ENCODE peak calls at places on chromosomes 12 and 14, in ten cellular contexts. One of them, this sample, is unnamed.

GRCh38 chr14:97713023-97713422 is 915.8 kb downstream of the VRK1 start:
- DNase-seq in fibroblast of the aortic adventitia: peak; percentile 25
- DNase-seq in fibroblast of pulmonary artery: peak; percentile 23
- DNase-seq in omental fat pad: no peak
- DNase-seq in brain microvascular endothelial cell: no peak
- DNase-seq in GM06990: no peak
- DNase-seq in cardiac muscle cell: no peak
- DNase-seq in BE2C: no peak
- DNase-seq in endothelial cell: no peak
- DNase-seq in OCI-LY7: no peak
- DNase-seq in this sample: no peak

GRCh38 chr12:70560671-70561070 is 76.6 kb downstream of the PTPRB start:
- DNase-seq in fibroblast of pulmonary artery: no peak
- DNase-seq in GM06990: no peak
- DNase-seq in BE2C: no peak
- DNase-seq in cardiac muscle cell: no peak
- DNase-seq in fibroblast of the aortic adventitia: no peak
- DNase-seq in OCI-LY7: no peak
- DNase-seq in brain microvascular endothelial cell: no peak
- DNase-seq in endothelial cell: no peak
- DNase-seq in omental fat pad: no peak
- DNase-seq in this sample: no peak

GRCh38 chr12:51056242-51056641 is 8.1 kb downstream of the LETMD1 start:
- DNase-seq in endothelial cell: no peak
- DNase-seq in OCI-LY7: no peak
- DNase-seq in cardiac muscle cell: no peak
- DNase-seq in omental fat pad: no peak
- DNase-seq in fibroblast of pulmonary artery: peak; percentile 84
- DNase-seq in GM06990: no peak
- DNase-seq in fibroblast of the aortic adventitia: peak; percentile 51
- DNase-seq in brain microvascular endothelial cell: peak; percentile 15
- DNase-seq in BE2C: no peak
- DNase-seq in this sample: no peak

GRCh38 chr12:120077260-120077659 is 39.3 kb downstream of the RAB35 start:
- DNase-seq in OCI-LY7: no peak
- DNase-seq in fibroblast of the aortic adventitia: no peak
- DNase-seq in omental fat pad: no peak
- DNase-seq in cardiac muscle cell: no peak
- DNase-seq in endothelial cell: no peak
- DNase-seq in brain microvascular endothelial cell: no peak
- DNase-seq in fibroblast of pulmonary artery: no peak
- DNase-seq in GM06990: no peak
- DNase-seq in BE2C: no peak
- DNase-seq in this sample: no peak

GRCh38 chr12:121259074-121259473 is 37.4 kb downstream of the CAMKK2 start:
- DNase-seq in fibroblast of the aortic adventitia: no peak
- DNase-seq in omental fat pad: no peak
- DNase-seq in BE2C: no peak
- DNase-seq in OCI-LY7: no peak
- DNase-seq in cardiac muscle cell: no peak
- DNase-seq in fibroblast of pulmonary artery: no peak
- DNase-seq in endothelial cell: no peak
- DNase-seq in brain microvascular endothelial cell: no peak
- DNase-seq in GM06990: no peak
- DNase-seq in this sample: no peak

GRCh38 chr14:39417014-39417413 is 15.2 kb downstream of the FBXO33 start:
- DNase-seq in fibroblast of the aortic adventitia: peak; percentile 57
- DNase-seq in omental fat pad: no peak
- DNase-seq in OCI-LY7: no peak
- DNase-seq in GM06990: no peak
- DNase-seq in cardiac muscle cell: no peak
- DNase-seq in fibroblast of pulmonary artery: peak; percentile 40
- DNase-seq in brain microvascular endothelial cell: no peak
- DNase-seq in BE2C: peak; percentile 49
- DNase-seq in endothelial cell: no peak
- DNase-seq in this sample: no peak

GRCh38 chr14:68655021-68655811 is 137.7 kb downstream of the ZFP36L1 start:
- DNase-seq in fibroblast of pulmonary artery: peak; percentile 37
- DNase-seq in brain microvascular endothelial cell: no peak
- DNase-seq in GM06990: no peak
- DNase-seq in omental fat pad: no peak
- DNase-seq in cardiac muscle cell: no peak
- DNase-seq in BE2C: peak; percentile 40
- DNase-seq in endothelial cell: no peak
- DNase-seq in fibroblast of the aortic adventitia: no peak
- DNase-seq in OCI-LY7: no peak
- DNase-seq in this sample: peak; percentile 72

GRCh38 chr12:103468837-103469236 is 26.9 kb downstream of the C12orf42 start:
- DNase-seq in OCI-LY7: no peak
- DNase-seq in fibroblast of pulmonary artery: no peak
- DNase-seq in BE2C: no peak
- DNase-seq in cardiac muscle cell: no peak
- DNase-seq in omental fat pad: no peak
- DNase-seq in brain microvascular endothelial cell: no peak
- DNase-seq in endothelial cell: no peak
- DNase-seq in fibroblast of the aortic adventitia: no peak
- DNase-seq in GM06990: no peak
- DNase-seq in this sample: no peak

GRCh38 chr12:58927112-58927511 is 6.8 kb upstream of the LRIG3 start:
- DNase-seq in brain microvascular endothelial cell: no peak
- DNase-seq in omental fat pad: no peak
- DNase-seq in fibroblast of pulmonary artery: no peak
- DNase-seq in cardiac muscle cell: no peak
- DNase-seq in fibroblast of the aortic adventitia: no peak
- DNase-seq in OCI-LY7: no peak
- DNase-seq in BE2C: no peak
- DNase-seq in GM06990: no peak
- DNase-seq in endothelial cell: no peak
- DNase-seq in this sample: no peak

GRCh38 chr12:58933068-58933681 is 12.9 kb upstream of the LRIG3 start:
- DNase-seq in omental fat pad: no peak
- DNase-seq in brain microvascular endothelial cell: no peak
- DNase-seq in endothelial cell: no peak
- DNase-seq in OCI-LY7: no peak
- DNase-seq in cardiac muscle cell: no peak
- DNase-seq in fibroblast of the aortic adventitia: no peak
- DNase-seq in BE2C: no peak
- DNase-seq in fibroblast of pulmonary artery: no peak
- DNase-seq in GM06990: no peak
- DNase-seq in this sample: peak; percentile 90

GRCh38 chr12:58934528-58934927 is 14.2 kb upstream of the LRIG3 start:
- DNase-seq in cardiac muscle cell: no peak
- DNase-seq in endothelial cell: no peak
- DNase-seq in omental fat pad: no peak
- DNase-seq in OCI-LY7: no peak
- DNase-seq in fibroblast of pulmonary artery: no peak
- DNase-seq in BE2C: no peak
- DNase-seq in brain microvascular endothelial cell: no peak
- DNase-seq in GM06990: no peak
- DNase-seq in fibroblast of the aortic adventitia: no peak
- DNase-seq in this sample: no peak

GRCh38 chr12:58930770-58931324 is 10.5 kb upstream of the LRIG3 start:
- DNase-seq in omental fat pad: no peak
- DNase-seq in brain microvascular endothelial cell: peak; percentile 32
- DNase-seq in fibroblast of the aortic adventitia: no peak
- DNase-seq in BE2C: no peak
- DNase-seq in GM06990: no peak
- DNase-seq in cardiac muscle cell: no peak
- DNase-seq in OCI-LY7: no peak
- DNase-seq in fibroblast of pulmonary artery: no peak
- DNase-seq in endothelial cell: no peak
- DNase-seq in this sample: no peak

GRCh38 chr12:58931518-58931917 is 11.2 kb upstream of the LRIG3 start:
- DNase-seq in GM06990: no peak
- DNase-seq in cardiac muscle cell: no peak
- DNase-seq in OCI-LY7: no peak
- DNase-seq in endothelial cell: no peak
- DNase-seq in brain microvascular endothelial cell: no peak
- DNase-seq in omental fat pad: no peak
- DNase-seq in fibroblast of pulmonary artery: no peak
- DNase-seq in fibroblast of the aortic adventitia: no peak
- DNase-seq in BE2C: no peak
- DNase-seq in this sample: no peak
- TF ChIP-seq CTCF in GM06990: peak; percentile 17
- TF ChIP-seq CTCF in cardiac muscle cell: no peak
- TF ChIP-seq CTCF in OCI-LY7: no peak
- TF ChIP-seq CTCF in endothelial cell: no peak
- TF ChIP-seq CTCF in brain microvascular endothelial cell: peak; percentile 20
- TF ChIP-seq CTCF in omental fat pad: no peak
- TF ChIP-seq CTCF in fibroblast of pulmonary artery: peak; percentile 3
- TF ChIP-seq CTCF in fibroblast of the aortic adventitia: no peak
- TF ChIP-seq CTCF in BE2C: peak; percentile 20
- TF ChIP-seq CTCF in this sample: no peak

GRCh38 chr12:75525263-75525662 is 13.9 kb upstream of the KRR1 start:
- DNase-seq in cardiac muscle cell: no peak
- DNase-seq in OCI-LY7: peak; percentile 13
- DNase-seq in brain microvascular endothelial cell: no peak
- DNase-seq in endothelial cell: no peak
- DNase-seq in fibroblast of pulmonary artery: no peak
- DNase-seq in GM06990: no peak
- DNase-seq in omental fat pad: no peak
- DNase-seq in BE2C: no peak
- DNase-seq in fibroblast of the aortic adventitia: peak; percentile 40
- DNase-seq in this sample: no peak
- TF ChIP-seq CTCF in cardiac muscle cell: peak; percentile 40
- TF ChIP-seq CTCF in OCI-LY7: peak; percentile 68
- TF ChIP-seq CTCF in brain microvascular endothelial cell: peak; percentile 50
- TF ChIP-seq CTCF in endothelial cell: peak; percentile 23
- TF ChIP-seq CTCF in fibroblast of pulmonary artery: peak; percentile 56
- TF ChIP-seq CTCF in GM06990: no peak
- TF ChIP-seq CTCF in omental fat pad: no peak
- TF ChIP-seq CTCF in BE2C: peak; percentile 16
- TF ChIP-seq CTCF in fibroblast of the aortic adventitia: peak; percentile 57
- TF ChIP-seq CTCF in this sample: peak; percentile 53

DNA sequence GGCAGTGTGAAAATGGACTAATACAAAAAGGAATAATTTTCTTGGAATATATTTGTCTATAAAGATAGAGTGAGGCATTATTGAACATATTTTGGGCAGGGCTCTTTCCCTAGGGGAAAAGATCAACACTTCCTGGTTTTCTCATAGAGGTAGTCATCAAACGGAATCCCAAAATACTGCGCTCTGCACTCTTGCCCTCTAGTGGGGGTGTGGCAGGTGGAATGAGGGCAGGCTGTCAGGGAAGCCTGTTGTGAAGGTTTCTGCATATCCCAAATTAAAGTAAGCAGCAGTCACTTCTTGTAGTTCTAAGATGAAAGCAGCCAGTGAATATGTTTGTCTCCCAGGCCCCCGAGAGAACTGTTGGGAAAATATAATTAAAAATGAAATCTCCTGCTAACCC is 666.8 kb upstream of the TMEM132C start:
- DNase-seq in cardiac muscle cell: no peak
- DNase-seq in OCI-LY7: no peak
- DNase-seq in fibroblast of the aortic adventitia: no peak
- DNase-seq in omental fat pad: no peak
- DNase-seq in GM06990: no peak
- DNase-seq in fibroblast of pulmonary artery: no peak
- DNase-seq in endothelial cell: no peak
- DNase-seq in BE2C: no peak
- DNase-seq in brain microvascular endothelial cell: no peak
- DNase-seq in this sample: no peak
- TF ChIP-seq CTCF in cardiac muscle cell: no peak
- TF ChIP-seq CTCF in OCI-LY7: no peak
- TF ChIP-seq CTCF in fibroblast of the aortic adventitia: no peak
- TF ChIP-seq CTCF in omental fat pad: no peak
- TF ChIP-seq CTCF in GM06990: no peak
- TF ChIP-seq CTCF in fibroblast of pulmonary artery: no peak
- TF ChIP-seq CTCF in endothelial cell: no peak
- TF ChIP-seq CTCF in BE2C: no peak
- TF ChIP-seq CTCF in brain microvascular endothelial cell: peak; percentile 29
- TF ChIP-seq CTCF in this sample: no peak

GRCh38 chr12:117098071-117098360 is 1.2 kb downstream of the TESC start:
- DNase-seq in fibroblast of the aortic adventitia: no peak
- DNase-seq in BE2C: no peak
- DNase-seq in GM06990: no peak
- DNase-seq in brain microvascular endothelial cell: no peak
- DNase-seq in fibroblast of pulmonary artery: no peak
- DNase-seq in endothelial cell: no peak
- DNase-seq in omental fat pad: no peak
- DNase-seq in cardiac muscle cell: no peak
- DNase-seq in OCI-LY7: no peak
- DNase-seq in this sample: no peak

GRCh38 chr12:117101953-117102833 is 3.0 kb upstream of the TESC start:
- DNase-seq in cardiac muscle cell: no peak
- DNase-seq in fibroblast of the aortic adventitia: no peak
- DNase-seq in endothelial cell: no peak
- DNase-seq in brain microvascular endothelial cell: no peak
- DNase-seq in OCI-LY7: no peak
- DNase-seq in omental fat pad: no peak
- DNase-seq in BE2C: no peak
- DNase-seq in GM06990: no peak
- DNase-seq in fibroblast of pulmonary artery: no peak
- DNase-seq in this sample: no peak

GRCh38 chr12:117100251-117100650 is 1.0 kb upstream of the TESC start:
- DNase-seq in endothelial cell: no peak
- DNase-seq in GM06990: no peak
- DNase-seq in cardiac muscle cell: peak; percentile 57
- DNase-seq in brain microvascular endothelial cell: no peak
- DNase-seq in OCI-LY7: no peak
- DNase-seq in fibroblast of the aortic adventitia: peak; percentile 9
- DNase-seq in omental fat pad: no peak
- DNase-seq in BE2C: no peak
- DNase-seq in fibroblast of pulmonary artery: peak; percentile 25
- DNase-seq in this sample: no peak

GRCh38 chr12:117098361-117099217 is 627 bp downstream of the TESC start:
- DNase-seq in brain microvascular endothelial cell: no peak
- DNase-seq in omental fat pad: no peak
- DNase-seq in fibroblast of pulmonary artery: no peak
- DNase-seq in BE2C: no peak
- DNase-seq in cardiac muscle cell: no peak
- DNase-seq in fibroblast of the aortic adventitia: no peak
- DNase-seq in GM06990: peak; percentile 71
- DNase-seq in endothelial cell: no peak
- DNase-seq in OCI-LY7: peak; percentile 18
- DNase-seq in this sample: no peak

DNA sequence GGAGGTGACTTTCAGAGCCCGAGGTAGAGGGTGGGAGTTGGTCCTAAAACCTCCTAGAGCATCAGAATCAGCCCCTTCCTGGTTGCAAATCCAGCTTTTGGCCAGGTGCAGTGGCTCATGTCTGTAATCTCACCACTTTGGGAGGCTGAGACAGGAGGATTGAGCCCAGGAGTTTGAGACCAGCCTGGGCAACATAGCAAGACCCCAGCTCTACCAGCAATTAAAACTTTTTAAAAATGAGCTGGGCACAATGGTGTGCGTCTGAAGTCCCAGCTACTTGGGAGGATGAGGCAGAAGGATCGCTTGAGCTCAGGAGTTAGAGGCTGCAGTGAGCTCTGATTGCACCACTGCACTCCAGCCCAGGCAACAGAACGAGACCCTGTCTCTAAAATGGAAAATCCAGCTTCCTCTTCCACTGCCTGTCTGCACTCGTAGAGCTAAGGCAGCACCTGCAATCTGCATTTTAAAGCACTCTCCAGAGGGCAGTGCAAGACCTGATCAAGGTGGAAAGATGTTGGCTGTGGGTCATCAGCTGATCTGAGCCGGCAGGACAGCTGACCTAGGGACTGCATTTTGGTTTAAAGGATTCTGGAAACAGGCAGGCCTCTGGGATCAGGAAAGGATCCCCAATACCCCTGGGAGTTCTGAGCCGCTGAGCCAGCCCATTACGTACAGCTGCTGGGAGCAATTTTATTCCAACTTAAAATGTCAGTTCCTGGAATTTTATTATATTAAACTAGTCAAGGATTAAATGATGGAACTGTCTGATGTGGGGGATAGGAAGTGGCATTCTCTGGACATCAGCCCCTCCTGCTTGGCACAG is 1.8 kb upstream of the TESC start:
- DNase-seq in BE2C: no peak
- DNase-seq in cardiac muscle cell: no peak
- DNase-seq in omental fat pad: no peak
- DNase-seq in GM06990: no peak
- DNase-seq in fibroblast of the aortic adventitia: no peak
- DNase-seq in fibroblast of pulmonary artery: no peak
- DNase-seq in brain microvascular endothelial cell: no peak
- DNase-seq in OCI-LY7: peak; percentile 9
- DNase-seq in endothelial cell: no peak
- DNase-seq in this sample: no peak
- TF ChIP-seq CTCF in BE2C: no peak
- TF ChIP-seq CTCF in cardiac muscle cell: no peak
- TF ChIP-seq CTCF in omental fat pad: no peak
- TF ChIP-seq CTCF in GM06990: no peak
- TF ChIP-seq CTCF in fibroblast of the aortic adventitia: no peak
- TF ChIP-seq CTCF in fibroblast of pulmonary artery: no peak
- TF ChIP-seq CTCF in brain microvascular endothelial cell: no peak
- TF ChIP-seq CTCF in OCI-LY7: no peak
- TF ChIP-seq CTCF in endothelial cell: no peak
- TF ChIP-seq CTCF in this sample: no peak

This sample was measured in osteocyte.